ENCODE peak calls at places on chromosomes 5 and 9, in four cellular contexts. L is K562, M is H1, Q is GM12878. G is an unnamed sample.

GRCh38 chr5:133193794-133194193 is 142.0 kb downstream of the HSPA4 start:
- DNase-seq in L (no peak), M (no peak), Q (no peak), G (no peak)

GRCh38 chr9:76414656-76415055 is 20.4 kb upstream of the RFK start:
- DNase-seq in L (no peak), M (no peak), Q (peak), G (no peak)

GRCh38 chr5:20972419-20972925 is 984.5 kb upstream of the CDH18 start:
- DNase-seq in L (no peak), M (peak), Q (no peak), G (peak)

GRCh38 chr5:147188200-147189108 is 46.4 kb upstream of the STK32A start:
- DNase-seq in L (peak), M (peak), Q (no peak), G (peak)

GRCh38 chr9:131503626-131504465 is 1.1 kb downstream of the POMT1 start:
- DNase-seq in L (peak), M (peak), Q (no peak), G (peak)

GRCh38 chr9:135718616-135719015 is 16.6 kb downstream of the KCNT1 start:
- DNase-seq in L (no peak), M (no peak), Q (no peak), G (no peak)

GRCh38 chr9:93290495-93291434 is 106.8 kb downstream of the WNK2 start:
- DNase-seq in L (no peak), M (peak), Q (no peak), G (no peak)

GRCh38 chr9:94921072-94921471 is 194.6 kb downstream of the AOPEP start:
- DNase-seq in L (no peak), M (no peak), Q (no peak), G (no peak)

GRCh38 chr5:178116406-178116885 is 3.1 kb downstream of the N4BP3 start:
- DNase-seq in L (no peak), M (no peak), Q (peak), G (peak)

GRCh38 chr5:131384616-131385214 is 120.9 kb downstream of the CDC42SE2 start:
- DNase-seq in L (no peak), M (no peak), Q (no peak), G (no peak)

GRCh38 chr9:37840560-37841194 is 40.1 kb downstream of the DCAF10 start:
- DNase-seq in L (peak), M (no peak), Q (no peak), G (no peak)

GRCh38 chr5:142283304-142283703 is 41.5 kb downstream of the SPRY4 start:
- DNase-seq in L (no peak), M (no peak), Q (no peak), G (no peak)

DNA sequence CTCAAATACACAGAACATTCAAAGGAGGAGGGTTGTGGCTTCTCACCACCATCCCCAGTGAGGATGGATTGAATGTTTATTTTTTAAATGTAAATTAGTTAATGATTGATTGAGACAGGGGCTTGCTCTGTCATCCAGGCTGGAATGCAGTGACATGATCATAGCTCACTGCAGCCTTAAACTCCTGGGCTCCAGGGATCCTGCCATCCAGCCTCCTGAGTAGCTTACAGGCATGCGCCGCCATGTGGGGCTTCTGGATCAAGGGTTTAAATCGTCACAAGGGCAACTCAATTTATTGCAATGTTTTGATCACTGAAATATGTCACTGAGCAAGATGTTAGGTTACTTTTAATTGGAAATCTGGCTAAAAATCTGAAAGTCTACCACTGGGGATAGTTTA is 55.5 kb upstream of the CARTPT start:
- DNase-seq in L (no peak), M (no peak), Q (no peak), G (no peak)
- TF ChIP-seq NRF1 in L (no peak), M (no peak), Q (no peak), G (no peak)

GRCh38 chr5:98173334-98173733 is 600.1 kb upstream of the RGMB start:
- DNase-seq in L (no peak), M (no peak), Q (no peak), G (no peak)
- TF ChIP-seq NRF1 in L (no peak), M (no peak), Q (no peak), G (no peak)

GRCh38 chr5:168822248-168822744 is 243.1 kb upstream of the PANK3 start:
- DNase-seq in L (no peak), M (no peak), Q (no peak), G (no peak)

GRCh38 chr5:168826292-168826725 is 247.1 kb upstream of the PANK3 start:
- DNase-seq in L (no peak), M (no peak), Q (no peak), G (peak)

GRCh38 chr5:168820776-168821302 is 241.7 kb upstream of the PANK3 start:
- DNase-seq in L (no peak), M (no peak), Q (no peak), G (no peak)

GRCh38 chr5:168819004-168819626 is 239.9 kb upstream of the PANK3 start:
- DNase-seq in L (no peak), M (no peak), Q (no peak), G (no peak)

DNA sequence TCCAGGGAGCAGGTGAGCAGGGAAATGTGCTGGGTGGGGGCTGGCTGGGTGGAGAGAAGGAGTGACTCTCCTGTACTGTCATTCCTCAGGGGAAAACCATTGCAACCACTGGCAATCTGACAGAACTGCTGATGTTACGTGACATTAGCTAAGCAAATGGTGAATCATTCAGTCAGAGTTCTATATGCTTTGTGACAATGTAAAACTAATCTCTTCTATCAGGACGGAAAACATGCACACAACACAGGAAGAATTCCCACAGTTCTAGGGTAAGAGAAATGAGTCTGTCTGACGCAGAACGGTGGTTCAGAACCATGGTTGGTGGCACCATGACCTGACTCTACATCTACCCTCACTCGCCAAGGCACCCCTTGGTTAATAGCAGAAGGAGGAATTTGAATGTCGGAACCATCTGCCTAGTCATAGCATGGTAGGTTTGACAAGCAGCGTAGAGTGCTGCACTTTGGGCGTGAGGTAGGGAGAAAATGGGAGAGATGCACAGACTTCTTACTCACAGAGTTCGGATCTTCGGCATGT is 243.6 kb upstream of the PANK3 start:
- DNase-seq in L (no peak), M (no peak), Q (peak), G (no peak)
- TF ChIP-seq NRF1 in L (no peak), M (no peak), Q (no peak), G (no peak)

GRCh38 chr5:7541898-7542297 is 146.0 kb downstream of the ADCY2 start:
- DNase-seq in L (no peak), M (no peak), Q (no peak), G (no peak)

GRCh38 chr5:7539571-7539970 is 143.6 kb downstream of the ADCY2 start:
- DNase-seq in L (no peak), M (no peak), Q (no peak), G (no peak)

GRCh38 chr5:7537573-7537972 is 141.6 kb downstream of the ADCY2 start:
- DNase-seq in L (no peak), M (no peak), Q (no peak), G (no peak)

GRCh38 chr5:7546555-7546954 is 150.6 kb downstream of the ADCY2 start:
- DNase-seq in L (no peak), M (no peak), Q (no peak), G (no peak)

GRCh38 chr5:7540806-7541205 is 144.9 kb downstream of the ADCY2 start:
- DNase-seq in L (no peak), M (no peak), Q (no peak), G (no peak)
- TF ChIP-seq NRF1 in L (no peak), M (no peak), Q (no peak), G (no peak)

DNA sequence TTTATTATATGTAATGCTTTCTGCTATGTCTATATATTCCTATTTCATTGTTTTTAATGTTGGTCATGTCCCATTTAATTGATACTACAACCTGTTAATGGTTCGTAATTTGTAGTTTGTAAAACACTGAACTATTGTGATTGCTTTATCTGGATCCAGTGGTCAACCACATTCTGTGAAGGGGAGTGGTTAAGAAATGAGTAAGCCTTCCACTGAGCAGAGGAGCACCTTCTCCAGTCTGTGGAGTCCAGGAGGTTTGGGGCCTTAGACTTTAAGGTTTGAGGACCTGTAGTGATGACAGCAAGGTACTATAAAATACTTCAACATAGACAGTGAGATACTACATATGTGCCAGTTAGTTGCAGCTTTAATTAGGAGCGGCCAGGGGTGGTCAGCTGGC is 67.7 kb upstream of the RAD23B start:
- DNase-seq in L (no peak), M (no peak), Q (no peak), G (no peak)
- TF ChIP-seq NRF1 in L (no peak), M (no peak), Q (no peak), G (no peak)

DNA sequence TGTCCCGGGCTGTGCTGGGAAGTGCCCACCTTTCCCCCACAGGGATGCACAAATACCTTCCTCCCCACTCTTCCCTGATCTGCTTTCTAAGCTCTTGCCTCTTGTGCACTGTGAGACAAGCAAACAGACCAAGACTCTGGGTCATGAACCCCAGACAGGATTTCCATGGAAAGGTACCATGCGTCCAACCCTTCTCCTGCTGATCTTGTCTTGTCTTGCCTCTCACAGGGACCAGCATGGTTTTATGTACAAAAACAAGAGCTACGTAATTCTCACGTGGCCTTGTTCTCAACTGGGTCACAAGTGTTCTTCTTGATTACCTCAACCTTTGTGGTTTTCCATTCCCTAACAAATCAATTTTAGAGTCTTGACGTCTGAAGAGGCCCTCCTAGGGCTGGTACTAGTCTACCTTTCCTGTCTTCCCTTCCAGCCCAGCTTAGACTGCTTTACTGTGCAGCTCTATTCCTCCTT is 176.5 kb upstream of the MAP3K1 start:
- DNase-seq in L (no peak), M (no peak), Q (no peak), G (no peak)
- TF ChIP-seq NRF1 in L (no peak), M (no peak), Q (no peak), G (no peak)

GRCh38 chr9:97615439-97616072 is 17.6 kb downstream of the TSTD2 start:
- DNase-seq in L (peak), M (peak), Q (no peak), G (peak)
- TF ChIP-seq NRF1 in L (no peak), M (no peak), Q (no peak), G (no peak)

G was measured in SK-N-SH.